ENCODE peak calls at places on chromosomes 13 and 19, in nine cellular contexts. M is Panc1, G is psoas muscle, W is cardiac fibroblast, H is OCI-LY7, F is neural progenitor cell, D is mucosa of descending colon, P is right atrium auricular region, V is esophagus squamous epithelium. S is an unnamed sample.

GRCh38 chr19:18415177-18415867 is 3.9 kb upstream of the SSBP4 start:
- DNase-seq in H (no peak), V (no peak), M (no peak), G (peak; percentile 86), F (no peak), D (peak; percentile 50), P (peak; percentile 86), W (peak; percentile 80), S (no peak)

GRCh38 chr13:20923272-20923671 is 20.7 kb upstream of the XPO4 start:
- DNase-seq in G (no peak), M (no peak), D (no peak), P (peak; percentile 54), V (no peak), H (no peak), F (no peak), W (no peak), S (no peak)

GRCh38 chr13:100208596-100208995 is 119.7 kb downstream of the PCCA start:
- DNase-seq in H (no peak), D (no peak), M (no peak), F (no peak), G (no peak), V (no peak), W (peak; percentile 28), P (no peak), S (no peak)

GRCh38 chr19:57512845-57513244 is 13.1 kb downstream of the ZNF773 start:
- DNase-seq in D (no peak), M (no peak), H (peak; percentile 31), V (no peak), G (no peak), P (no peak), W (peak; percentile 28), F (no peak), S (no peak)

GRCh38 chr13:74250738-74251190 is 116.6 kb upstream of the KLF12 start:
- DNase-seq in W (peak; percentile 71), V (no peak), D (no peak), M (no peak), H (no peak), P (no peak), G (no peak), F (no peak), S (no peak)

GRCh38 chr13:107838592-107839161 is 376.7 kb downstream of the LIG4 start:
- DNase-seq in P (no peak), F (no peak), H (no peak), W (no peak), D (no peak), G (no peak), M (no peak), V (no peak), S (no peak)

GRCh38 chr13:109494955-109495354 is 291.4 kb downstream of the IRS2 start:
- DNase-seq in D (no peak), W (peak; percentile 96), H (no peak), P (no peak), G (no peak), F (no peak), M (no peak), V (no peak), S (no peak)

GRCh38 chr13:66977156-66977555 is 253.0 kb downstream of the PCDH9 start:
- DNase-seq in M (no peak), V (no peak), P (no peak), G (no peak), H (no peak), D (no peak), W (peak; percentile 12), F (no peak), S (no peak)

GRCh38 chr19:12783226-12783848 is 7.9 kb upstream of the JUNB start:
- DNase-seq in P (no peak), G (no peak), H (no peak), D (no peak), M (no peak), W (no peak), V (no peak), F (no peak), S (no peak)

GRCh38 chr19:30969586-30969985 is 379.6 kb downstream of the TSHZ3 start:
- DNase-seq in H (no peak), V (no peak), M (no peak), P (no peak), W (no peak), D (no peak), G (no peak), F (no peak), S (no peak)

GRCh38 chr13:113786262-113786841 is 27.3 kb downstream of the TMEM255B start:
- DNase-seq in F (no peak), P (no peak), M (no peak), V (no peak), W (peak; percentile 73), D (no peak), G (no peak), H (no peak), S (no peak)

GRCh38 chr13:49026851-49027250 is 51.1 kb downstream of the FNDC3A start:
- DNase-seq in V (no peak), W (peak; percentile 47), P (no peak), D (no peak), G (no peak), F (no peak), M (no peak), H (no peak), S (no peak)

GRCh38 chr19:46298477-46299003 is 1.7 kb downstream of the HIF3A start:
- DNase-seq in V (no peak), P (no peak), D (no peak), F (no peak), G (no peak), H (no peak), W (no peak), M (no peak), S (no peak)
- H3K4me3 ChIP-seq in V (peak overlapping the region; percentile 47), P (peak overlapping the region; percentile 65), D (no peak overlapping the region), F (no peak overlapping the region), G (peak overlapping the region; percentile 59), H (no peak overlapping the region), W (peak overlapping the region; percentile 70), M (no peak overlapping the region), S (no peak overlapping the region)

DNA sequence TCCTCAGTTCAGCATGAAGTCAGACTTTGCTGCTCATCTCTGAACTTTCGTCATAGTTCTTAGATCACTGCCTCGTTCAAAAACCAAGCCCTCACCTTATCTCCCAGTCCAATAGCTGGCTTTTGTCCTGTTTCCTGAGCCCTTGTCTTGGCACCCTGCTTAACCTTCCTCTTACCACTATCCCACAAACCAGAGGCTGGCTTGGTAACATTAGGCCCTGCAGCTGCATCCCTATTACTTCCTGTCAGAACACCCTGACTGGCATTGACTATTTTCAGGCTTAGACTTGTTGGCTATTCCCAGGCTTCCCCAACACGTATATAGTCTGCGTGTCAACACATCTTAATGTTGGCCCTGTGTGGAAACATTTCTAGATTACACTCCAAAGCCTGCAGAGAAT is 172.4 kb downstream of the VWA8 start:
- DNase-seq in P (no peak), F (no peak), H (no peak), V (no peak), D (no peak), M (no peak), W (no peak), G (no peak), S (no peak)
- TF ChIP-seq CTCF in P (no peak), F (no peak), H (no peak), V (no peak), D (no peak), M (no peak), W (no peak), G (no peak), S (no peak)

DNA sequence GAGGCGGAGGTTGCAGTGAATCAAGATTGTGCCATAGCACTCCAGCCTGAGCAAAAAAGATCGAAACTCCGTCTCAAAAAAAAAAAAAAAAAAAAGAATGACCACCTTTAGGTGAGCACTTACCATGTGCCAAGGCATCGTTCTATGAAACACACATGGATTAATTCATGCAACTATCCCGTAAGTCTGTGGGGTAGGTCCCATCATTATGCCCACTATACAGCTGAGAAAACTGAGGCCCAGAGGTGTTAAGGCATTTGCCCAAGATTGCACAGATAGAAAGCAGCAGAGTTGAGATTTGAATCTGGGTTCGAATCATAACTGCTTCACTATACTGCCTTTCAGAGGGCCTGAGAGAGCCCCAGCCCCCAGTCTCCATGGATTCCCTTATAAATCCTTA is 2.3 kb downstream of the GMFG start:
- DNase-seq in V (no peak), H (no peak), D (no peak), P (no peak), F (no peak), M (no peak), G (no peak), W (no peak), S (no peak)
- H3K4me3 ChIP-seq in V (no peak overlapping the region), H (no peak overlapping the region), D (no peak overlapping the region), P (no peak overlapping the region), F (no peak overlapping the region), M (no peak overlapping the region), G (no peak overlapping the region), W (no peak overlapping the region), S (no peak overlapping the region)

GRCh38 chr13:23372264-23372905 is 61.1 kb downstream of the SACS start:
- DNase-seq in D (no peak), H (no peak), V (no peak), P (no peak), F (no peak), M (no peak), W (peak; percentile 67), G (no peak), S (no peak)

GRCh38 chr13:23378009-23378632 is 55.4 kb downstream of the SACS start:
- DNase-seq in F (no peak), D (peak; percentile 19), H (peak; percentile 73), P (peak; percentile 70), G (no peak), M (no peak), V (no peak), W (peak; percentile 98), S (peak; percentile 82)

GRCh38 chr13:23380534-23380933 is 53.0 kb downstream of the SACS start:
- DNase-seq in G (no peak), D (no peak), F (no peak), H (no peak), P (no peak), W (peak; percentile 74), M (no peak), V (no peak), S (no peak)

GRCh38 chr13:23377603-23378002 is 55.9 kb downstream of the SACS start:
- DNase-seq in H (no peak), W (no peak), P (no peak), D (no peak), G (no peak), F (no peak), V (no peak), M (no peak), S (no peak)

DNA sequence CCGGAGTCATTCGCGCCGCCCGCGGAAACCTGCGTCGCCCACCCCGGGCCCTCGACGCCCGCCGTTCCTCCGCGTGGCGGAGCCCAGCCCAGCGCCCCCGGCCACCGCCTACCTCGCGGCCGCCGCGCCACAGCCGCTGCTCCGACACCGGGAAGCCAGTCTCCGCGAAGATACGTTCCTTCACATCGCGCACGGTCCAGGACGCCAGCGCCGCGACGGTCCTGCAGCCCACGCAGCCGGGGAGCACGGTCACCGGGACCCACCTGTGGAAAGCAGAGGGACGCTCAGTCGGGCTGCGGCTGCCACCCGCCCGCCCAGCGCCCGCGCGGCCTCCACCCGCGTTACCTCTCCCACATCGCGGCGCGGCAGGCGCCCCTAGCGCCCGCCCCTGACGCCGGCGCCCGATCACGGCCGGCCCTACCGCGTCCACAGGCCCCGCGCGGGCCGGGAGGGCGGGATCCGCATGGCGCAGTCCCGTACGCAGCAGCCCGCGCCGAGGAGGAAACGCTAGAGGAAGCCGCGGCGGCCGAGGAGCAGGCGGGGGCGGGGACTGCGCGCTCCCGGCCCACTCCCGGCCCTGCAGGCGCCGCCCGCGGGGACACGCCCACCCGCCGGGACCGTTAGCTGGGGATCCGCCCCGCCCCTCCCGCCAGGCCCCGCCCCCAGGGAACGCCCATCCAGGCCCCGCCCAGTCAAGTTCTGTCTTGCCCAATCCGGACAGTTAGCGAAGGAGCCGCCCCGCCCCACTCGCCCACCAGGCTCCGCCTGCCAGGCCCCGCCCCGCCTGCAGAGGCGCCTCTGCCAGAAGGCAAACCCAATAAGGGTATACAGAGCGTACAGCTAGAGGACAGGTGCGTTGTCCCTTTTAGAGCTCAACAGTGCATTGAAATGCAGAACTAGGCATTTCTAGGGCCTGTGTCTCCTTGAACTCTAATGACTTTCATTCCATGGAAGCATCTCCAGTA is 58.2 kb downstream of the SACS start:
- DNase-seq in H (peak; percentile 93), P (peak; percentile 97), D (peak; percentile 96), V (peak; percentile 71), F (peak; percentile 97), M (no peak), G (peak; percentile 98), W (peak; percentile 95), S (no peak)
- TF ChIP-seq CTCF in H (peak; percentile 33), P (no peak), D (peak; percentile 42), V (peak; percentile 19), F (peak; percentile 27), M (peak; percentile 22), G (peak; percentile 39), W (no peak), S (no peak)